ENCODE peak calls at places on chromosomes 7 and 10, in seven cellular contexts. One of them, this sample, is unnamed.

GRCh38 chr7:7772385-7772784 is 54.0 kb upstream of the RPA3 start:
- DNase-seq in IMR-90: peak
- DNase-seq in A549: no peak
- DNase-seq in SJSA1: peak
- DNase-seq in H1: no peak
- DNase-seq in fibroblast of lung: peak
- DNase-seq in choroid plexus epithelial cell: peak
- DNase-seq in this sample: no peak

GRCh38 chr10:109914966-109915365 is 8.3 kb downstream of the XPNPEP1 start:
- DNase-seq in H1: no peak
- DNase-seq in SJSA1: peak
- DNase-seq in fibroblast of lung: peak
- DNase-seq in A549: peak
- DNase-seq in IMR-90: peak
- DNase-seq in choroid plexus epithelial cell: peak
- DNase-seq in this sample: peak

GRCh38 chr10:106506509-106507265 is 657.8 kb downstream of the SORCS1 start:
- DNase-seq in A549: no peak
- DNase-seq in choroid plexus epithelial cell: peak
- DNase-seq in fibroblast of lung: peak
- DNase-seq in H1: no peak
- DNase-seq in SJSA1: no peak
- DNase-seq in IMR-90: peak
- DNase-seq in this sample: peak

GRCh38 chr10:85790155-85790789 is 576.3 kb downstream of the GRID1 start:
- DNase-seq in IMR-90: no peak
- DNase-seq in A549: no peak
- DNase-seq in SJSA1: no peak
- DNase-seq in fibroblast of lung: no peak
- DNase-seq in choroid plexus epithelial cell: no peak
- DNase-seq in H1: no peak
- DNase-seq in this sample: no peak

GRCh38 chr10:31345886-31346285 is 26.9 kb downstream of the ZEB1 start:
- DNase-seq in fibroblast of lung: no peak
- DNase-seq in SJSA1: no peak
- DNase-seq in A549: no peak
- DNase-seq in H1: no peak
- DNase-seq in choroid plexus epithelial cell: no peak
- DNase-seq in IMR-90: peak
- DNase-seq in this sample: no peak

GRCh38 chr7:48366096-48366495 is 194.8 kb downstream of the ABCA13 start:
- DNase-seq in IMR-90: no peak
- DNase-seq in A549: no peak
- DNase-seq in H1: no peak
- DNase-seq in choroid plexus epithelial cell: peak
- DNase-seq in SJSA1: no peak
- DNase-seq in fibroblast of lung: peak
- DNase-seq in this sample: peak

GRCh38 chr10:16314259-16314658 is 122.6 kb upstream of the PTER start:
- DNase-seq in choroid plexus epithelial cell: no peak
- DNase-seq in SJSA1: no peak
- DNase-seq in H1: no peak
- DNase-seq in A549: peak
- DNase-seq in IMR-90: no peak
- DNase-seq in fibroblast of lung: no peak
- DNase-seq in this sample: no peak

GRCh38 chr10:128007971-128008370 is 101.1 kb downstream of the PTPRE start:
- DNase-seq in H1: no peak
- DNase-seq in fibroblast of lung: no peak
- DNase-seq in SJSA1: no peak
- DNase-seq in choroid plexus epithelial cell: no peak
- DNase-seq in IMR-90: no peak
- DNase-seq in A549: no peak
- DNase-seq in this sample: no peak

GRCh38 chr10:76352300-76352699 is 920.9 kb downstream of the LRMDA start:
- DNase-seq in choroid plexus epithelial cell: peak
- DNase-seq in fibroblast of lung: peak
- DNase-seq in A549: peak
- DNase-seq in IMR-90: peak
- DNase-seq in H1: no peak
- DNase-seq in SJSA1: peak
- DNase-seq in this sample: peak

GRCh38 chr7:146414872-146415271 is 298.3 kb downstream of the CNTNAP2 start:
- DNase-seq in IMR-90: no peak
- DNase-seq in SJSA1: no peak
- DNase-seq in choroid plexus epithelial cell: no peak
- DNase-seq in A549: no peak
- DNase-seq in fibroblast of lung: no peak
- DNase-seq in H1: no peak
- DNase-seq in this sample: peak

GRCh38 chr10:34628174-34628802 is 186.8 kb downstream of the PARD3 start:
- DNase-seq in A549: no peak
- DNase-seq in choroid plexus epithelial cell: peak
- DNase-seq in SJSA1: no peak
- DNase-seq in IMR-90: peak
- DNase-seq in H1: no peak
- DNase-seq in fibroblast of lung: peak
- DNase-seq in this sample: no peak

GRCh38 chr10:49761201-49761788 is 828 bp downstream of the OGDHL start:
- DNase-seq in SJSA1: no peak
- DNase-seq in A549: no peak
- DNase-seq in IMR-90: no peak
- DNase-seq in choroid plexus epithelial cell: no peak
- DNase-seq in H1: no peak
- DNase-seq in fibroblast of lung: no peak
- DNase-seq in this sample: no peak

GRCh38 chr7:75971961-75972763 is 22.2 kb downstream of the TMEM120A start:
- DNase-seq in IMR-90: no peak
- DNase-seq in A549: peak
- DNase-seq in SJSA1: no peak
- DNase-seq in fibroblast of lung: no peak
- DNase-seq in H1: no peak
- DNase-seq in choroid plexus epithelial cell: no peak
- DNase-seq in this sample: no peak

GRCh38 chr7:151448261-151449252 is 8.6 kb upstream of the CRYGN start:
- DNase-seq in choroid plexus epithelial cell: peak
- DNase-seq in SJSA1: peak
- DNase-seq in IMR-90: peak
- DNase-seq in A549: peak
- DNase-seq in fibroblast of lung: peak
- DNase-seq in H1: no peak
- DNase-seq in this sample: peak

GRCh38 chr7:17661982-17662585 is 278.2 kb downstream of the SNX13 start:
- DNase-seq in choroid plexus epithelial cell: peak
- DNase-seq in IMR-90: peak
- DNase-seq in SJSA1: peak
- DNase-seq in H1: no peak
- DNase-seq in A549: no peak
- DNase-seq in fibroblast of lung: peak
- DNase-seq in this sample: no peak

GRCh38 chr7:107232568-107233090 is 63.8 kb downstream of the HBP1 start:
- DNase-seq in H1: no peak
- DNase-seq in fibroblast of lung: peak
- DNase-seq in IMR-90: peak
- DNase-seq in A549: no peak
- DNase-seq in choroid plexus epithelial cell: peak
- DNase-seq in SJSA1: peak
- DNase-seq in this sample: peak

GRCh38 chr7:36746347-36746746 is 22.1 kb upstream of the AOAH start:
- DNase-seq in A549: peak
- DNase-seq in H1: no peak
- DNase-seq in choroid plexus epithelial cell: peak
- DNase-seq in IMR-90: peak
- DNase-seq in SJSA1: no peak
- DNase-seq in fibroblast of lung: peak
- DNase-seq in this sample: no peak

GRCh38 chr10:133520193-133520738 is 6.9 kb upstream of the CYP2E1 start:
- DNase-seq in IMR-90: peak
- DNase-seq in SJSA1: peak
- DNase-seq in A549: peak
- DNase-seq in choroid plexus epithelial cell: peak
- DNase-seq in fibroblast of lung: peak
- DNase-seq in H1: no peak
- DNase-seq in this sample: peak

GRCh38 chr10:79487296-79488194 is 24.8 kb upstream of the EIF5AL1 start:
- DNase-seq in H1: peak
- DNase-seq in choroid plexus epithelial cell: peak
- DNase-seq in A549: peak
- DNase-seq in SJSA1: peak
- DNase-seq in fibroblast of lung: peak
- DNase-seq in IMR-90: peak
- DNase-seq in this sample: peak

GRCh38 chr10:89224697-89225443 is 17.8 kb upstream of the CH25H start:
- DNase-seq in SJSA1: no peak
- DNase-seq in A549: no peak
- DNase-seq in H1: no peak
- DNase-seq in IMR-90: no peak
- DNase-seq in choroid plexus epithelial cell: peak
- DNase-seq in fibroblast of lung: no peak
- DNase-seq in this sample: no peak

GRCh38 chr10:5711637-5712036 is 27.0 kb downstream of the TASOR2 start:
- DNase-seq in choroid plexus epithelial cell: no peak
- DNase-seq in H1: no peak
- DNase-seq in A549: no peak
- DNase-seq in SJSA1: no peak
- DNase-seq in IMR-90: no peak
- DNase-seq in fibroblast of lung: no peak
- DNase-seq in this sample: no peak

GRCh38 chr10:17196573-17196972 is 4.9 kb downstream of the TRDMT1 start:
- DNase-seq in SJSA1: no peak
- DNase-seq in fibroblast of lung: no peak
- DNase-seq in IMR-90: no peak
- DNase-seq in H1: no peak
- DNase-seq in A549: no peak
- DNase-seq in choroid plexus epithelial cell: no peak
- DNase-seq in this sample: no peak

GRCh38 chr7:57403601-57404342 is 46.2 kb upstream of the ZNF716 start:
- DNase-seq in SJSA1: no peak
- DNase-seq in A549: no peak
- DNase-seq in choroid plexus epithelial cell: no peak
- DNase-seq in fibroblast of lung: no peak
- DNase-seq in H1: no peak
- DNase-seq in IMR-90: no peak
- DNase-seq in this sample: peak

GRCh38 chr7:149297034-149297755 is 35.2 kb downstream of the ZNF783 start:
- DNase-seq in H1: no peak
- DNase-seq in A549: no peak
- DNase-seq in fibroblast of lung: no peak
- DNase-seq in SJSA1: no peak
- DNase-seq in choroid plexus epithelial cell: no peak
- DNase-seq in IMR-90: no peak
- DNase-seq in this sample: no peak

GRCh38 chr7:149294641-149295480 is 32.9 kb downstream of the ZNF783 start:
- DNase-seq in H1: no peak
- DNase-seq in choroid plexus epithelial cell: no peak
- DNase-seq in SJSA1: no peak
- DNase-seq in A549: no peak
- DNase-seq in IMR-90: no peak
- DNase-seq in fibroblast of lung: no peak
- DNase-seq in this sample: no peak

GRCh38 chr7:149296368-149296767 is 34.4 kb downstream of the ZNF783 start:
- DNase-seq in A549: no peak
- DNase-seq in fibroblast of lung: no peak
- DNase-seq in H1: no peak
- DNase-seq in SJSA1: no peak
- DNase-seq in IMR-90: no peak
- DNase-seq in choroid plexus epithelial cell: no peak
- DNase-seq in this sample: no peak

GRCh38 chr7:149293946-149294640 is 32.1 kb downstream of the ZNF783 start:
- DNase-seq in SJSA1: no peak
- DNase-seq in A549: no peak
- DNase-seq in choroid plexus epithelial cell: no peak
- DNase-seq in IMR-90: no peak
- DNase-seq in H1: no peak
- DNase-seq in fibroblast of lung: no peak
- DNase-seq in this sample: no peak

DNA sequence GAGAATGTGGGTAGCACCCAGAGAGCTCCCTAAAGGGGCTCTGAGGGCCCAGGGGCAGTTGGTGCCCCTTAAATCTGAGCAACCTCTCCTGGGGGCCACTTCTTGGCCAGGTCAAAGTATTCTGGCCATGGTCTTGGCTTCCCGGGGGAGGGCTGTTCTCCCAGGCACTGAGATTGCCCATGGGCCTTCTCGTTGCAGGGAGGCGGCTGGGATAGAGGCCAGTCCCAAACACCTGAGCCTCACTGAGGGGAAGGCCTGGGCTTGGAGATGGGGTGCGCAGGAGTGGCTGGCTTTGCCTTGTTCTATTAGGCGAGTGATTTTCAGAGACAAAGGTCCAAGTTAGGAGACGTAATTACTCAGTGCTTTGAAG is 33.5 kb downstream of the ZNF783 start:
- DNase-seq in SJSA1: no peak
- DNase-seq in fibroblast of lung: no peak
- DNase-seq in H1: no peak
- DNase-seq in choroid plexus epithelial cell: no peak
- DNase-seq in IMR-90: no peak
- DNase-seq in A549: no peak
- DNase-seq in this sample: no peak
- H3K4me3 ChIP-seq in SJSA1: no peak
- H3K4me3 ChIP-seq in fibroblast of lung: no peak
- H3K4me3 ChIP-seq in H1: no peak
- H3K4me3 ChIP-seq in choroid plexus epithelial cell: no peak
- H3K4me3 ChIP-seq in IMR-90: no peak
- H3K4me3 ChIP-seq in A549: no peak
- H3K4me3 ChIP-seq in this sample: no peak

GRCh38 chr7:23469150-23469960 is 936 bp downstream of the IGF2BP3 start:
- DNase-seq in SJSA1: peak
- DNase-seq in choroid plexus epithelial cell: peak
- DNase-seq in fibroblast of lung: no peak
- DNase-seq in IMR-90: no peak
- DNase-seq in A549: peak
- DNase-seq in H1: no peak
- DNase-seq in this sample: no peak
- H3K4me3 ChIP-seq in SJSA1: peak
- H3K4me3 ChIP-seq in choroid plexus epithelial cell: peak
- H3K4me3 ChIP-seq in fibroblast of lung: peak
- H3K4me3 ChIP-seq in IMR-90: peak
- H3K4me3 ChIP-seq in A549: peak
- H3K4me3 ChIP-seq in H1: peak
- H3K4me3 ChIP-seq in this sample: peak

GRCh38 chr7:141366098-141366621 is 185.1 kb upstream of the AGK start:
- DNase-seq in SJSA1: peak
- DNase-seq in A549: no peak
- DNase-seq in choroid plexus epithelial cell: peak
- DNase-seq in IMR-90: no peak
- DNase-seq in fibroblast of lung: peak
- DNase-seq in H1: no peak
- DNase-seq in this sample: no peak
- H3K4me3 ChIP-seq in SJSA1: no peak
- H3K4me3 ChIP-seq in A549: no peak
- H3K4me3 ChIP-seq in choroid plexus epithelial cell: no peak
- H3K4me3 ChIP-seq in IMR-90: no peak
- H3K4me3 ChIP-seq in fibroblast of lung: no peak
- H3K4me3 ChIP-seq in H1: no peak
- H3K4me3 ChIP-seq in this sample: no peak

DNA sequence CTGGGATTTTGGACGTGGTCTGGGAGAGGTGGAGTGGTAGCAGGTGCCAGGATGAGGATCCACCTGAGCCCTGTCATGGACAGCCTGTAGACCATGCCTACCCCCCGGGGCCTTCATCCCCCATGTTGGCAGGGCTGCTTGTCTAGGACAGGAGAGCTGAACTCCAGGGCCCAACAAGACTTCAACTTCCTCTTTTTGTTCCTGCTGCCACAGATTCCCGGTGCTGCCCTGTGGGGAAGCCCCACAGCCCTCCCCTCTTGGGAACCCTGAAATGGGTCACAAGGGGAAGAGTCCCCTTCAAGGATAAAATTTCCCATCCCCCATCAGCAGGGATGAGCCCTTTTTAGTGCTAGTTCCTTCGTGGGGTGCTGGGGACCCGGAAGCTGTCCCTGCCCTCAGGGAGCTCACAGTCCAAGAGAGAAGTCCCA is 1.3 kb upstream of the CUEDC2 start:
- DNase-seq in choroid plexus epithelial cell: no peak
- DNase-seq in fibroblast of lung: no peak
- DNase-seq in A549: no peak
- DNase-seq in H1: no peak
- DNase-seq in IMR-90: no peak
- DNase-seq in SJSA1: no peak
- DNase-seq in this sample: no peak
- H3K4me3 ChIP-seq in choroid plexus epithelial cell: no peak
- H3K4me3 ChIP-seq in fibroblast of lung: no peak
- H3K4me3 ChIP-seq in A549: no peak
- H3K4me3 ChIP-seq in H1: no peak
- H3K4me3 ChIP-seq in IMR-90: no peak
- H3K4me3 ChIP-seq in SJSA1: no peak
- H3K4me3 ChIP-seq in this sample: no peak

This sample was measured in PC-3.